ENCODE peak calls at places on chromosomes 2 and 18, in five cellular contexts. B is neural progenitor cell, X is endothelial cell of umbilical vein, R is GM10248, T is AG09319. G is an unnamed sample.
A peak's percentile ranks its signal among the peaks of the same experiment; 100 is the strongest.

GRCh38 chr2:175769200-175769599 is 232.9 kb downstream of the LNPK start:
- DNase-seq in X (no peak), T (no peak), B (no peak), R (no peak), G (no peak)

GRCh38 chr2:239489481-239489880 is 88.7 kb upstream of the HDAC4 start:
- DNase-seq in B (no peak), X (no peak), T (no peak), R (no peak), G (no peak)

GRCh38 chr2:240526521-240526920 is 31.3 kb downstream of the ANKMY1 start:
- DNase-seq in X (no peak), T (no peak), R (no peak), B (no peak), G (no peak)

GRCh38 chr2:121363632-121364420 is 78.8 kb upstream of the TFCP2L1 start:
- DNase-seq in T (peak; percentile 52), B (no peak), R (no peak), X (peak; percentile 29), G (no peak)

GRCh38 chr2:108223573-108223972 is 16.2 kb upstream of the SULT1C3 start:
- DNase-seq in B (no peak), R (no peak), X (no peak), T (no peak), G (no peak)

GRCh38 chr18:55863876-55864275 is 275.9 kb upstream of the TCF4 start:
- DNase-seq in R (no peak), B (no peak), T (peak; percentile 83), X (peak; percentile 35), G (no peak)

GRCh38 chr18:41818381-41819355 is 136.4 kb upstream of the PIK3C3 start:
- DNase-seq in X (no peak), T (no peak), R (no peak), B (no peak), G (no peak)

GRCh38 chr18:76364282-76365259 is 130.5 kb downstream of the ZNF516 start:
- DNase-seq in R (peak; percentile 75), B (no peak), X (no peak), T (no peak), G (no peak)

GRCh38 chr2:201049455-201049854 is 22.0 kb downstream of the HYCC2 start:
- DNase-seq in R (no peak), B (no peak), X (no peak), T (no peak), G (no peak)

GRCh38 chr2:147630585-147630984 is 214.2 kb upstream of the ACVR2A start:
- DNase-seq in T (no peak), B (no peak), X (no peak), R (no peak), G (no peak)

GRCh38 chr2:37418956-37419355 is 74.5 kb downstream of the QPCT start:
- DNase-seq in X (no peak), T (no peak), B (no peak), R (no peak), G (no peak)

GRCh38 chr18:68177807-68178702 is 536.9 kb downstream of the TMX3 start:
- DNase-seq in B (no peak), X (peak; percentile 85), R (no peak), T (peak; percentile 97), G (no peak)

GRCh38 chr2:191189112-191189635 is 38.4 kb upstream of the STAT4 start:
- DNase-seq in X (no peak), R (no peak), T (no peak), B (no peak), G (no peak)

GRCh38 chr2:240424341-240425235 is 10.9 kb upstream of the GPC1 start:
- DNase-seq in T (no peak), B (no peak), R (no peak), X (no peak), G (peak; percentile 37)

GRCh38 chr18:33116376-33116775 is 324.1 kb downstream of the CCDC178 start:
- DNase-seq in X (peak; percentile 87), B (no peak), T (no peak), R (no peak), G (no peak)

GRCh38 chr2:113225505-113226259 is 51.9 kb downstream of the PSD4 start:
- DNase-seq in X (no peak), T (no peak), R (no peak), B (peak; percentile 87), G (no peak)

GRCh38 chr18:67199993-67200617 is 316.4 kb downstream of the DSEL start:
- DNase-seq in X (peak; percentile 72), R (peak; percentile 27), T (peak; percentile 14), B (peak; percentile 60), G (no peak)

GRCh38 chr18:48541026-48541746 is 2.4 kb downstream of the CTIF start:
- DNase-seq in B (peak; percentile 90), R (peak; percentile 66), X (peak; percentile 65), T (peak; percentile 44), G (peak; percentile 68)

DNA sequence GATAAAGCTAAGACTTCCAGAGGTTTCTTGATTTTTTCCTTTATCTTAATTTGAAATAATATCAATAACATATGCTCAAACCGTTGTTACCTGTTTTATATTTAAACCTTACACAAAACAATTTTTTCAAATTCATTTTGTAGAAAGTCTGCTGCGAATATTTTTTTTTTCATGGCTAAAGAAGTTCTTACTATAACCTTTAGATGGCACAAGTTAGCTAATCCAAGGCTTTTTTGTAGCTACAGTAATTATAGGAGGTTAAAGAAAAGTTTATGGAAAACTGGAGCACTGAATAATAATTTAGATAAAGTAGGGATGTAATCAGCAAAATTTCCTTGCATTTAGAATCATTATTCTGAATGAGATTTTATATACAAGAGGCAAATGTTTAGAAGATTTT is 78.0 kb upstream of the PNPT1 start:
- DNase-seq in R (no peak), X (peak; percentile 66), B (peak; percentile 8), T (peak; percentile 27), G (no peak)
- TF ChIP-seq CTCF in R (peak; percentile 22), X (peak; percentile 35), B (peak; percentile 69), T (peak; percentile 62), G (peak; percentile 62)

GRCh38 chr2:234571620-234572407 is 74.9 kb upstream of the ARL4C start:
- DNase-seq in R (no peak), T (no peak), X (no peak), B (no peak), G (no peak)
- TF ChIP-seq CTCF in R (no peak), T (no peak), X (no peak), B (no peak), G (no peak)

GRCh38 chr2:126244937-126245336 is 411.0 kb upstream of the GYPC start:
- DNase-seq in B (peak; percentile 80), R (peak; percentile 29), T (no peak), X (no peak), G (no peak)
- TF ChIP-seq CTCF in B (peak; percentile 74), R (peak; percentile 51), T (no peak), X (no peak), G (peak; percentile 10)

GRCh38 chr2:98185801-98186200 is 98.8 kb downstream of the VWA3B start:
- DNase-seq in B (no peak), R (no peak), T (no peak), X (no peak), G (no peak)

GRCh38 chr2:98187194-98187593 is 100.2 kb downstream of the VWA3B start:
- DNase-seq in X (no peak), T (no peak), B (no peak), R (no peak), G (no peak)

GRCh38 chr2:98191880-98192279 is 104.9 kb downstream of the VWA3B start:
- DNase-seq in T (no peak), R (no peak), B (no peak), X (no peak), G (no peak)

DNA sequence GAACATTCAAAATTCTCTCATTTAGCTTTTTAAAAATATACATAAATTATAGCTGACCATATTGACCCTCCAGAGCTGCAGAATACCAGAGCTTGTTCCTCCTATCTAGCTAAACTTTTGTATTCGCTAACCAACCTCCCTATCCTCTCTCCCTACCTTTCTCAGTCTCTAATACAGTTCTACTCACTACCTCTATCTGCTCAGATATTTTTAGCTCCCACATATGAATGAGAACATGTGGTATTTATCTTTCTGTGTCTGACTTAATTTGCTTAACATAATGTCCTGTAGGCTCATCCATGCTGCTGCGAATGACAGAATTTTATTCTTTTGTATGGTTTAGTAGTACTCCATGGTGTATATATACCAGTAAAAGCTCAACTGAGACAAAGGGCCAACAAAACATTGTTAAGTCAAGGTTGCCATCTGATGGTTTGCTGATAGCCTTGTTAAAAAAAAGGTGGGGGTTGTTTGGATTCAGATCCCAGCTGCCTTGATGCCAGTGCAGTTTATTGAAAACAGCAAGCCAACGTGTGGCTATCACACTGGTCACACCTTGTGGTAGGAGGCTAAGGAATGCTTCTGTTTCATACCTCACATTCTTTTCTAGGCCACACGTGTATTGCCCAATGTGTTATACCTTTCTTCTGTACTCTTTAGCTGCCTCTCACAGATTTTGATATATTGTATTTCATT is 101.5 kb downstream of the VWA3B start:
- DNase-seq in T (no peak), R (no peak), B (no peak), X (no peak), G (no peak)
- TF ChIP-seq CTCF in T (no peak), R (no peak), B (no peak), X (no peak), G (no peak)

DNA sequence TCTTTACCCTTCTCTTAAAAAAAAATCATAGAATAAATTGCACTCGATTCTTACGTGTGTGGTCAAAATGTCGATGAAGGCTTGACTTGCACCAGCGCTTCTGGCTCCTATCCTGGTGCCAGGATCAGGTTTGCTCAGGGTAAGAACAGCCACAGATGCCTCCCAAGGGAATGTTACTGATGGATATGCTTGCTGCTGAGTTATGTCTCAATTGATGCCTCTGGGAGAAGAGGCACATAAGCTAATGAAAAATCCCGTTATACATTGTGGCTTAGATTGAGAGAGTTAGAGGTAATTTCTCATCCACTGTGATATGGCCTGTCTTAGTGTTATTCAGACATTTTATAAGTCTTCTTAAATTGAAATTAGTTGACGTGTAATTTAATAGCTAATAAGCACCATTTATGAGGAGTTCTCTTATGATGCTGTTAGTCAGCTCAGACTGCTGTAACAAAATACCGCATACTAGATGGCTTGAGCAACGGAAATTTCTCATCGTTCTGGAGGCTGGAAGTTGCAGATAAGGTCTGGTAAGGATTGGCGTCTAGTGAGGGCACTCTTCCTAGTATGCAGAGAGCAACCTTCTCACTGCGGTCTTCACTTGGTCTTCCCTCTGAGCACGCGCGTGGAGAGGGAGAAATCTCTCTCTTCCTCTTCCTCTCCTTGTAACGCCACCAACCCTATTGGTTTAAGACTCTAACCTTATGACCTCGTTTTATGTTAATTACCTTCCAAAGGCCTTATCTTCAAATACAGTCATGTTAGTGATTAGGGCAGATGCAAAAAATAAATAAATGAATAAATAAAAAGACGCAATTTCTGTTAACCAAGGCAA is 116.6 kb upstream of the NOSTRIN start:
- DNase-seq in T (no peak), X (peak; percentile 81), B (no peak), R (no peak), G (no peak)
- TF ChIP-seq CTCF in T (no peak), X (no peak), B (no peak), R (no peak), G (no peak)